ENCODE peak calls at places on chromosomes 3 and 15, in ten cellular contexts. B is 8988T; W is naive thymus-derived CD8-positive, alpha-beta T cell; S is mucosa of descending colon; J is tibial artery; N is HT-29; V is ureter; X is activated naive CD8-positive, alpha-beta T cell treated with anti-CD3 and anti-CD28 coated beads for 36 hours; Q is progenitor cell of endocrine pancreas; A is fibroblast of the conjunctiva. G is an unnamed sample.

GRCh38 chr3:97911459-97911858 is 60.8 kb downstream of the RIOX2 start:
- DNase-seq in B (no peak), W (no peak), S (no peak), J (no peak), N (no peak), V (no peak), X (no peak), Q (no peak), A (no peak), G (no peak)

GRCh38 chr3:194976049-194976451 is 290.4 kb downstream of the FAM43A start:
- DNase-seq in B (no peak), W (no peak), S (no peak), J (peak), N (no peak), V (peak), X (no peak), Q (no peak), A (no peak), G (no peak)

GRCh38 chr15:33701304-33701696 is 267.0 kb upstream of the CHRM5 start:
- DNase-seq in B (no peak), W (no peak), S (no peak), J (no peak), N (no peak), V (no peak), X (no peak), Q (no peak), A (no peak), G (peak)

GRCh38 chr15:85491663-85492062 is 111.3 kb downstream of the AKAP13 start:
- DNase-seq in B (no peak), W (no peak), S (no peak), J (no peak), N (no peak), V (no peak), X (no peak), Q (no peak), A (no peak), G (no peak)

GRCh38 chr3:47455806-47456452 is 19.8 kb downstream of the SCAP start:
- DNase-seq in B (no peak), W (no peak), S (no peak), J (no peak), N (no peak), V (no peak), X (no peak), Q (no peak), A (peak), G (no peak)

GRCh38 chr3:46087871-46088270 is 60.6 kb upstream of the XCR1 start:
- DNase-seq in B (peak), W (no peak), S (no peak), J (peak), N (peak), V (no peak), X (no peak), Q (no peak), A (no peak), G (peak)

GRCh38 chr3:153614563-153614962 is 452.5 kb downstream of the RAP2B start:
- DNase-seq in B (no peak), W (no peak), S (no peak), J (no peak), N (no peak), V (no peak), X (no peak), Q (no peak), A (peak), G (peak)

GRCh38 chr15:43920815-43921214 is 94.0 kb downstream of the WDR76 start:
- DNase-seq in B (no peak), W (no peak), S (no peak), J (no peak), N (no peak), V (no peak), X (no peak), Q (no peak), A (no peak), G (no peak)

GRCh38 chr15:37372064-37372463 is 271.7 kb upstream of the MEIS2 start:
- DNase-seq in B (no peak), W (no peak), S (no peak), J (no peak), N (no peak), V (no peak), X (no peak), Q (no peak), A (no peak), G (no peak)

GRCh38 chr15:42548258-42549051 is at the start of the genes HAUS2 and LRRC57:
- DNase-seq in B (peak), W (peak), S (peak), J (peak), N (peak), V (peak), X (peak), Q (peak), A (peak), G (peak)

GRCh38 chr15:45121706-45122417 is 7.7 kb downstream of the DUOXA2 start:
- DNase-seq in B (peak), W (no peak), S (no peak), J (no peak), N (peak), V (no peak), X (no peak), Q (no peak), A (peak), G (peak)

GRCh38 chr3:52372822-52373504 is 56.8 kb downstream of the DNAH1 start:
- DNase-seq in B (no peak), W (peak), S (peak), J (peak), N (no peak), V (no peak), X (peak), Q (no peak), A (no peak), G (no peak)

GRCh38 chr3:188154758-188155574 is 1.0 kb downstream of the LPP start:
- DNase-seq in B (no peak), W (no peak), S (no peak), J (no peak), N (no peak), V (no peak), X (no peak), Q (no peak), A (no peak), G (no peak)

GRCh38 chr3:127373701-127374625 is 86.1 kb upstream of the PRR20G start:
- DNase-seq in B (peak), W (no peak), S (peak), J (no peak), N (peak), V (no peak), X (peak), Q (no peak), A (no peak), G (no peak)

GRCh38 chr15:64861331-64861730 is 19.6 kb downstream of the PLEKHO2 start:
- DNase-seq in B (no peak), W (no peak), S (no peak), J (no peak), N (no peak), V (no peak), X (no peak), Q (no peak), A (no peak), G (no peak)

GRCh38 chr3:133924041-133924440 is 28.4 kb upstream of the RAB6B start:
- DNase-seq in B (no peak), W (no peak), S (no peak), J (no peak), N (no peak), V (no peak), X (no peak), Q (no peak), A (no peak), G (no peak)

GRCh38 chr15:88878720-88879184 is 16.6 kb downstream of the HAPLN3 start:
- DNase-seq in B (peak), W (no peak), S (peak), J (no peak), N (peak), V (no peak), X (peak), Q (peak), A (no peak), G (peak)

GRCh38 chr3:176855901-176856486 is 341.3 kb downstream of the TBL1XR1 start:
- DNase-seq in B (no peak), W (no peak), S (no peak), J (no peak), N (peak), V (no peak), X (no peak), Q (no peak), A (no peak), G (no peak)

GRCh38 chr3:126519506-126520455 is 2.2 kb upstream of the UROC1 start:
- DNase-seq in B (no peak), W (no peak), S (no peak), J (no peak), N (no peak), V (no peak), X (no peak), Q (no peak), A (no peak), G (no peak)

GRCh38 chr3:157573281-157573680 is 70.1 kb upstream of the VEPH1 start:
- DNase-seq in B (no peak), W (no peak), S (no peak), J (no peak), N (no peak), V (no peak), X (no peak), Q (no peak), A (no peak), G (no peak)

GRCh38 chr15:80031841-80032240 is 27.6 kb upstream of the ZFAND6 start:
- DNase-seq in B (no peak), W (no peak), S (peak), J (no peak), N (no peak), V (no peak), X (no peak), Q (no peak), A (no peak), G (no peak)

GRCh38 chr15:40097968-40098476 is 10.7 kb downstream of the BMF start:
- DNase-seq in B (no peak), W (no peak), S (peak), J (peak), N (peak), V (no peak), X (no peak), Q (no peak), A (no peak), G (no peak)

GRCh38 chr3:65979731-65980130 is 59.0 kb downstream of the MAGI1 start:
- DNase-seq in B (no peak), W (no peak), S (no peak), J (no peak), N (no peak), V (no peak), X (no peak), Q (no peak), A (no peak), G (no peak)

GRCh38 chr3:172249039-172249438 is 199.2 kb downstream of the GHSR start:
- DNase-seq in B (no peak), W (no peak), S (no peak), J (no peak), N (no peak), V (no peak), X (no peak), Q (no peak), A (no peak), G (no peak)

GRCh38 chr15:58528197-58528870 is 96.5 kb downstream of the LIPC start:
- DNase-seq in B (no peak), W (no peak), S (no peak), J (no peak), N (peak), V (no peak), X (no peak), Q (no peak), A (no peak), G (peak)

GRCh38 chr3:70358978-70359580 is 46.6 kb upstream of the MDFIC2 start:
- DNase-seq in B (no peak), W (no peak), S (no peak), J (no peak), N (peak), V (no peak), X (no peak), Q (no peak), A (peak), G (peak)

GRCh38 chr15:64251121-64251520 is 88.3 kb upstream of the PPIB start:
- DNase-seq in B (no peak), W (no peak), S (no peak), J (no peak), N (no peak), V (no peak), X (no peak), Q (no peak), A (no peak), G (no peak)

GRCh38 chr3:72977463-72977862 is 19.1 kb upstream of the PPP4R2 start:
- DNase-seq in B (no peak), W (no peak), S (no peak), J (no peak), N (no peak), V (no peak), X (no peak), Q (no peak), A (no peak), G (no peak)

GRCh38 chr3:157130138-157130880 is 29.6 kb downstream of the CCNL1 start:
- DNase-seq in B (no peak), W (peak), S (peak), J (peak), N (peak), V (no peak), X (peak), Q (peak), A (no peak), G (peak)

GRCh38 chr15:71141572-71141971 is 26.3 kb downstream of the THSD4 start:
- DNase-seq in B (no peak), W (no peak), S (no peak), J (no peak), N (no peak), V (no peak), X (no peak), Q (no peak), A (no peak), G (no peak)

GRCh38 chr3:52881834-52882233 is 15.5 kb downstream of the STIMATE start:
- DNase-seq in B (no peak), W (no peak), S (no peak), J (no peak), N (no peak), V (no peak), X (no peak), Q (no peak), A (no peak), G (no peak)

GRCh38 chr3:11591401-11592266 is 52.1 kb downstream of the VGLL4 start:
- DNase-seq in B (no peak), W (no peak), S (no peak), J (peak), N (peak), V (no peak), X (no peak), Q (no peak), A (no peak), G (peak)

GRCh38 chr3:36944012-36944640 is 728 bp downstream of the TRANK1 start:
- DNase-seq in B (peak), W (peak), S (peak), J (peak), N (no peak), V (peak), X (peak), Q (peak), A (peak), G (peak)

GRCh38 chr3:70736009-70736408 is 423.6 kb upstream of the MDFIC2 start:
- DNase-seq in B (no peak), W (no peak), S (no peak), J (no peak), N (no peak), V (no peak), X (no peak), Q (no peak), A (no peak), G (peak)

GRCh38 chr3:46866720-46867549 is 3.7 kb upstream of the MYL3 start:
- DNase-seq in B (peak), W (peak), S (peak), J (peak), N (peak), V (peak), X (peak), Q (peak), A (no peak), G (peak)

GRCh38 chr15:101277943-101278564 is 769 bp upstream of the SELENOS start:
- DNase-seq in B (no peak), W (no peak), S (no peak), J (no peak), N (peak), V (no peak), X (no peak), Q (no peak), A (no peak), G (no peak)

GRCh38 chr15:22992026-22992331 is 11.8 kb upstream of the CYFIP1 start:
- DNase-seq in B (no peak), W (no peak), S (no peak), J (no peak), N (no peak), V (no peak), X (no peak), Q (no peak), A (no peak), G (no peak)

GRCh38 chr3:64957639-64958038 is 269.8 kb upstream of the ADAMTS9 start:
- DNase-seq in B (no peak), W (no peak), S (no peak), J (no peak), N (no peak), V (no peak), X (no peak), Q (no peak), A (no peak), G (no peak)

G was measured in kidney glomerular epithelial cell.